ENCODE peak calls at places on chromosomes 13 and 19, in five cellular contexts. One of them, this sample, is unnamed. For H3K36me3, the result is how much of the 10 kb centered on the place peaks cover.

GRCh38 chr13:109846185-109846584 is 59.8 kb upstream of the IRS2 start:
- DNase-seq in ovary: no peak
- DNase-seq in SK-N-SH: no peak
- DNase-seq in suprapubic skin: no peak
- DNase-seq in tibial nerve: no peak
- DNase-seq in this sample: no peak

GRCh38 chr13:36950330-36950729 is 30.3 kb upstream of the SMAD9 start:
- DNase-seq in ovary: no peak
- DNase-seq in SK-N-SH: no peak
- DNase-seq in suprapubic skin: no peak
- DNase-seq in tibial nerve: no peak
- DNase-seq in this sample: no peak

GRCh38 chr13:100983111-100983510 is 308.5 kb upstream of the TMTC4 start:
- DNase-seq in ovary: no peak
- DNase-seq in SK-N-SH: no peak
- DNase-seq in suprapubic skin: no peak
- DNase-seq in tibial nerve: no peak
- DNase-seq in this sample: no peak

GRCh38 chr19:41916033-41916424 is 12.2 kb downstream of the ERFL start:
- DNase-seq in ovary: no peak
- DNase-seq in SK-N-SH: no peak
- DNase-seq in suprapubic skin: no peak
- DNase-seq in tibial nerve: no peak
- DNase-seq in this sample: no peak

GRCh38 chr13:40897058-40897457 is 107.6 kb downstream of the SLC25A15 start:
- DNase-seq in ovary: no peak
- DNase-seq in SK-N-SH: no peak
- DNase-seq in suprapubic skin: no peak
- DNase-seq in tibial nerve: no peak
- DNase-seq in this sample: no peak

GRCh38 chr19:7595466-7596133 is at the start of gene CAMSAP3:
- DNase-seq in ovary: no peak
- DNase-seq in SK-N-SH: peak
- DNase-seq in suprapubic skin: no peak
- DNase-seq in tibial nerve: no peak
- DNase-seq in this sample: peak

GRCh38 chr13:19618925-19619324 is 14.5 kb upstream of the MPHOSPH8 start:
- DNase-seq in ovary: no peak
- DNase-seq in SK-N-SH: peak
- DNase-seq in suprapubic skin: no peak
- DNase-seq in tibial nerve: no peak
- DNase-seq in this sample: no peak

GRCh38 chr19:50568321-50569022 is at the start of gene LRRC4B:
- DNase-seq in ovary: no peak
- DNase-seq in SK-N-SH: peak
- DNase-seq in suprapubic skin: no peak
- DNase-seq in tibial nerve: no peak
- DNase-seq in this sample: no peak

GRCh38 chr13:35144496-35144895 is 202.4 kb downstream of the NBEA start:
- DNase-seq in ovary: no peak
- DNase-seq in SK-N-SH: no peak
- DNase-seq in suprapubic skin: no peak
- DNase-seq in tibial nerve: no peak
- DNase-seq in this sample: no peak

GRCh38 chr13:40240293-40240692 is 426.1 kb downstream of the FOXO1 start:
- DNase-seq in ovary: no peak
- DNase-seq in SK-N-SH: no peak
- DNase-seq in suprapubic skin: no peak
- DNase-seq in tibial nerve: no peak
- DNase-seq in this sample: no peak

GRCh38 chr19:35913589-35913988 is 5.5 kb upstream of the TYROBP start:
- DNase-seq in ovary: no peak
- DNase-seq in SK-N-SH: no peak
- DNase-seq in suprapubic skin: no peak
- DNase-seq in tibial nerve: no peak
- DNase-seq in this sample: no peak

GRCh38 chr19:31497709-31498108 is 148.5 kb upstream of the TSHZ3 start:
- DNase-seq in ovary: no peak
- DNase-seq in SK-N-SH: no peak
- DNase-seq in suprapubic skin: peak
- DNase-seq in tibial nerve: no peak
- DNase-seq in this sample: no peak

GRCh38 chr13:27792393-27793218 is at the start of gene GSX1:
- DNase-seq in ovary: peak
- DNase-seq in SK-N-SH: no peak
- DNase-seq in suprapubic skin: no peak
- DNase-seq in tibial nerve: no peak
- DNase-seq in this sample: peak

GRCh38 chr19:51810228-51810627 is 15.3 kb downstream of the FPR3 start:
- DNase-seq in ovary: no peak
- DNase-seq in SK-N-SH: no peak
- DNase-seq in suprapubic skin: no peak
- DNase-seq in tibial nerve: no peak
- DNase-seq in this sample: no peak

GRCh38 chr19:32201211-32201610 is 144.2 kb upstream of the ZNF507 start:
- DNase-seq in ovary: no peak
- DNase-seq in SK-N-SH: no peak
- DNase-seq in suprapubic skin: no peak
- DNase-seq in tibial nerve: no peak
- DNase-seq in this sample: no peak

GRCh38 chr19:54660306-54660705 is 2.5 kb upstream of the LILRB4 start:
- DNase-seq in ovary: no peak
- DNase-seq in SK-N-SH: no peak
- DNase-seq in suprapubic skin: no peak
- DNase-seq in tibial nerve: no peak
- DNase-seq in this sample: no peak

GRCh38 chr19:6271721-6272410 is 7.9 kb downstream of the MLLT1 start:
- DNase-seq in ovary: peak
- DNase-seq in SK-N-SH: peak
- DNase-seq in suprapubic skin: peak
- DNase-seq in tibial nerve: peak
- DNase-seq in this sample: peak

GRCh38 chr19:42540071-42540553 is 11.8 kb upstream of the CEACAM1 start:
- DNase-seq in ovary: no peak
- DNase-seq in SK-N-SH: no peak
- DNase-seq in suprapubic skin: no peak
- DNase-seq in tibial nerve: no peak
- DNase-seq in this sample: peak

GRCh38 chr19:15296353-15296752 is 36.0 kb downstream of the BRD4 start:
- DNase-seq in ovary: no peak
- DNase-seq in SK-N-SH: peak
- DNase-seq in suprapubic skin: no peak
- DNase-seq in tibial nerve: no peak
- DNase-seq in this sample: no peak

GRCh38 chr13:73767747-73768315 is 366.4 kb downstream of the KLF12 start:
- DNase-seq in ovary: no peak
- DNase-seq in SK-N-SH: peak
- DNase-seq in suprapubic skin: no peak
- DNase-seq in tibial nerve: no peak
- DNase-seq in this sample: no peak

GRCh38 chr19:3986260-3987041 is 1.2 kb upstream of the EEF2 start:
- DNase-seq in ovary: peak
- DNase-seq in SK-N-SH: peak
- DNase-seq in suprapubic skin: no peak
- DNase-seq in tibial nerve: peak
- DNase-seq in this sample: peak

GRCh38 chr13:26973946-26974345 is 197.7 kb downstream of the USP12 start:
- DNase-seq in ovary: no peak
- DNase-seq in SK-N-SH: no peak
- DNase-seq in suprapubic skin: no peak
- DNase-seq in tibial nerve: no peak
- DNase-seq in this sample: no peak

DNA sequence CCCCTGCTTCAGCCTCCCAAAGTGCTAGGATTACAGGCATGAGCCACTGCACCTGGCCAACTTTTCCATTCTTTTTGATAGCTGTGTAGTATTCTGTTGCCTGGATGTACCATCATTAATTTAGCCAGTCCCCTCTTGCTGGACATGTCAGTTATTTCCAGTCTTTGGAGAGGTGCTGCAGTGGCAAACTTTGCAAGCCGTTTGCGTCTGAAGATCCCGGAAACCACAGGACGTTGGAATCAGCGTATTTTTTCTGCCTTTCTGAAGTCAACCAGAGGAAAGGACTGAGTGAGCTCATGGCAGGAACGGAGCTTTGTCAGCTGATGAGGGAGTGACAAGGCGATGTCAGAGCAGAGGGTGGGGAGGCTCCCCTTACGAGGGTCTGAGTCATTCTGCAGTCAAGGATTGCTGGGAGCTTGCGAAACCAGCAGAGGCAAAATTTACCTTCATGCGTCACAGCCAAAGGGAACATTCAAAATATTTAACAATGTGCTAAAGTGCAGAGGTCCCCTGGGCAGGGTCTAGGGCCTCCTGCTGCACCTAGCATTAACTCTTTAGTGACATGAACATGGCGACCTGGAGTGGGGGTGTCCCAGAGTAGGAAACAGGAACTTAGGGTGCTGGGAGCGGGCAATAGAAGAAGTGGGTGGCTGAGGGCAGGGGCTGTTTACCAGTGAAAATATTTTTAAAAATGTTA is 5.6 kb downstream of the C5AR1 start:
- DNase-seq in ovary: no peak
- DNase-seq in SK-N-SH: no peak
- DNase-seq in suprapubic skin: peak
- DNase-seq in tibial nerve: peak
- DNase-seq in this sample: peak
- TF ChIP-seq EP300 in ovary: peak
- TF ChIP-seq EP300 in SK-N-SH: no peak
- TF ChIP-seq EP300 in suprapubic skin: no peak
- TF ChIP-seq EP300 in tibial nerve: peak
- TF ChIP-seq EP300 in this sample: no peak

GRCh38 chr13:113643593-113643992 is 14.4 kb downstream of the ATP4B start:
- DNase-seq in ovary: no peak
- DNase-seq in SK-N-SH: no peak
- DNase-seq in suprapubic skin: no peak
- DNase-seq in tibial nerve: no peak
- DNase-seq in this sample: no peak

GRCh38 chr13:113642563-113642962 is 15.4 kb downstream of the ATP4B start:
- DNase-seq in ovary: no peak
- DNase-seq in SK-N-SH: no peak
- DNase-seq in suprapubic skin: no peak
- DNase-seq in tibial nerve: no peak
- DNase-seq in this sample: no peak

GRCh38 chr13:113638806-113639205 is 19.2 kb downstream of the ATP4B start:
- DNase-seq in ovary: no peak
- DNase-seq in SK-N-SH: no peak
- DNase-seq in suprapubic skin: peak
- DNase-seq in tibial nerve: no peak
- DNase-seq in this sample: no peak

GRCh38 chr13:113639661-113640262 is 18.2 kb downstream of the ATP4B start:
- DNase-seq in ovary: no peak
- DNase-seq in SK-N-SH: peak
- DNase-seq in suprapubic skin: peak
- DNase-seq in tibial nerve: no peak
- DNase-seq in this sample: peak

GRCh38 chr13:113641426-113641825 is 16.6 kb downstream of the ATP4B start:
- DNase-seq in ovary: no peak
- DNase-seq in SK-N-SH: no peak
- DNase-seq in suprapubic skin: peak
- DNase-seq in tibial nerve: no peak
- DNase-seq in this sample: peak
- H3K36me3 ChIP-seq in ovary: under half
- H3K36me3 ChIP-seq in SK-N-SH: under half
- H3K36me3 ChIP-seq in suprapubic skin: half or more
- H3K36me3 ChIP-seq in tibial nerve: half or more
- H3K36me3 ChIP-seq in this sample: under half

DNA sequence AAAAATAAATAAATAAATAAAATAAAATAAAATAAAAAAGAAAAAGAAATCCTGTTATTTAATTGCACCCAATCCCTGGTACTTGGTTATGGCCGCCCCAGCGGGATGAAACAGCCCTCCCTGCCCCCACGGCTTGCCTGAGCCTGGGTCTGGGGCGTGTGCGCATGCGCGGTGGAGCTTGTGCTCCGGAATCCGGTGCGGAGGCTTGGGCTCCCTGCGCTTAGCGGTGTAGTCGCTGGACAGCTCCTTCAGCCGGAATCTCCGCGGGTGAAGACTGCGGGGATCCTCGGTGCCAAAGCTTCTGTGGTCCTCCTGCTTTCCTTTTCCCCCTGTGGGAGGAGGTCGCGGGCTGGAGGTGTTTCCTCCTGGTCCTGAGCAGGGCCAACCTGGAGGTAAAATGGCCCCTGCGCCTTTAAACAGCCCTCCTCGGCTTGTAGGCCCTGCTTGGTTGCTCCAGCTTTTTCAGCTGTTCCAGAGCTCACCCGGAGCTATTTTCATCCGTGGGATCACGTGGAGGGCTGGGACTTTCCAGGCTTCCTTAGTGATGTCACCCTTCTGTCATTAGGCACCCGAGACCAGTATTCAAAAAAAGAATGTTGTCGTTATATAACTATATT is at the start of gene PLA2G4C:
- DNase-seq in ovary: peak
- DNase-seq in SK-N-SH: peak
- DNase-seq in suprapubic skin: peak
- DNase-seq in tibial nerve: peak
- DNase-seq in this sample: peak
- H3K4me3 ChIP-seq in ovary: peak
- H3K4me3 ChIP-seq in SK-N-SH: peak
- H3K4me3 ChIP-seq in suprapubic skin: peak
- H3K4me3 ChIP-seq in tibial nerve: peak
- H3K4me3 ChIP-seq in this sample: peak

GRCh38 chr19:39356647-39357046 is 14.4 kb downstream of the SAMD4B start:
- DNase-seq in ovary: no peak
- DNase-seq in SK-N-SH: no peak
- DNase-seq in suprapubic skin: no peak
- DNase-seq in tibial nerve: no peak
- DNase-seq in this sample: no peak

GRCh38 chr19:39352549-39353285 is 10.5 kb downstream of the SAMD4B start:
- DNase-seq in ovary: no peak
- DNase-seq in SK-N-SH: no peak
- DNase-seq in suprapubic skin: no peak
- DNase-seq in tibial nerve: no peak
- DNase-seq in this sample: no peak

GRCh38 chr19:39356073-39356472 is 13.9 kb downstream of the SAMD4B start:
- DNase-seq in ovary: no peak
- DNase-seq in SK-N-SH: no peak
- DNase-seq in suprapubic skin: no peak
- DNase-seq in tibial nerve: no peak
- DNase-seq in this sample: no peak

GRCh38 chr19:39351537-39352037 is 9.4 kb downstream of the SAMD4B start:
- DNase-seq in ovary: no peak
- DNase-seq in SK-N-SH: no peak
- DNase-seq in suprapubic skin: no peak
- DNase-seq in tibial nerve: no peak
- DNase-seq in this sample: no peak

GRCh38 chr19:39355253-39355652 is 13.0 kb downstream of the SAMD4B start:
- DNase-seq in ovary: no peak
- DNase-seq in SK-N-SH: no peak
- DNase-seq in suprapubic skin: no peak
- DNase-seq in tibial nerve: no peak
- DNase-seq in this sample: no peak
- TF ChIP-seq EP300 in ovary: no peak
- TF ChIP-seq EP300 in SK-N-SH: no peak
- TF ChIP-seq EP300 in suprapubic skin: no peak
- TF ChIP-seq EP300 in tibial nerve: no peak
- TF ChIP-seq EP300 in this sample: no peak